ENCODE peak calls at places on chromosomes 6 and 20, in five cellular contexts. Q is upper lobe of right lung, N is A549, B is fibroblast of lung, R is neural crest cell. G is an unnamed sample.

GRCh38 chr6:133631421-133631820 is 257.5 kb upstream of the TCF21 start:
- DNase-seq in B (peak), Q (no peak), N (peak), R (no peak), G (no peak)

GRCh38 chr6:168937061-168937460 is 316.6 kb downstream of the THBS2 start:
- DNase-seq in N (no peak), B (no peak), Q (no peak), R (no peak), G (no peak)

GRCh38 chr20:57391439-57392129 is 388 bp downstream of the RBM38 start:
- DNase-seq in N (no peak), R (no peak), Q (peak), B (peak), G (peak)

GRCh38 chr6:25360611-25361010 is 81.4 kb downstream of the CARMIL1 start:
- DNase-seq in N (no peak), B (peak), Q (no peak), R (no peak), G (no peak)

GRCh38 chr6:82862543-82862942 is 203.1 kb downstream of the UBE3D start:
- DNase-seq in R (no peak), B (no peak), N (no peak), Q (no peak), G (no peak)

GRCh38 chr6:44001318-44001868 is 125.9 kb downstream of the MRPL14 start:
- DNase-seq in N (peak), B (peak), Q (peak), R (no peak), G (peak)

GRCh38 chr6:164359036-164359435 is 944.5 kb downstream of the QKI start:
- DNase-seq in N (no peak), B (no peak), R (no peak), Q (no peak), G (no peak)

GRCh38 chr20:48626226-48626937 is 201.4 kb downstream of the PREX1 start:
- DNase-seq in B (peak), R (no peak), Q (no peak), N (no peak), G (no peak)

GRCh38 chr6:16737389-16737788 is 23.9 kb downstream of the ATXN1 start:
- DNase-seq in Q (no peak), R (no peak), N (no peak), B (peak), G (no peak)

GRCh38 chr20:2130668-2131067 is 29.0 kb downstream of the STK35 start:
- DNase-seq in R (no peak), Q (no peak), B (no peak), N (no peak), G (no peak)

GRCh38 chr6:149076355-149076734 is 241.2 kb upstream of the TAB2 start:
- DNase-seq in B (no peak), R (no peak), N (no peak), Q (no peak), G (no peak)

GRCh38 chr6:143773503-143773902 is 69.6 kb upstream of the LTV1 start:
- DNase-seq in B (peak), R (no peak), Q (no peak), N (no peak), G (no peak)

GRCh38 chr6:87807423-87807978 is 105.5 kb upstream of the AKIRIN2 start:
- DNase-seq in R (no peak), N (no peak), B (no peak), Q (no peak), G (peak)

GRCh38 chr6:37824170-37824569 is 4.6 kb downstream of the ZFAND3 start:
- DNase-seq in R (no peak), Q (no peak), B (no peak), N (no peak), G (no peak)

GRCh38 chr20:57397693-57398108 is 6.5 kb downstream of the RBM38 start:
- DNase-seq in B (no peak), R (no peak), Q (peak), N (no peak), G (peak)

GRCh38 chr20:46021361-46022359 is 7.4 kb upstream of the SLC12A5 start:
- DNase-seq in N (peak), B (no peak), Q (peak), R (peak), G (peak)

GRCh38 chr20:43508106-43508505 is 609 bp downstream of the L3MBTL1 start:
- DNase-seq in B (no peak), R (no peak), Q (no peak), N (no peak), G (no peak)

GRCh38 chr6:41181566-41181965 is 18.6 kb upstream of the TREM2 start:
- DNase-seq in N (no peak), Q (no peak), B (no peak), R (no peak), G (no peak)

GRCh38 chr6:8057263-8057662 is 6.9 kb downstream of the BLOC1S5 start:
- DNase-seq in Q (no peak), B (peak), N (no peak), R (no peak), G (no peak)

GRCh38 chr6:153130515-153131036 is 506 bp downstream of the RGS17 start:
- DNase-seq in Q (peak), R (no peak), B (no peak), N (no peak), G (peak)

GRCh38 chr6:127103482-127103881 is 15.0 kb upstream of the RSPO3 start:
- DNase-seq in B (peak), R (no peak), Q (no peak), N (peak), G (no peak)

GRCh38 chr6:6696867-6697531 is 108.5 kb downstream of the LY86 start:
- DNase-seq in B (peak), N (peak), Q (peak), R (peak), G (peak)
- TF ChIP-seq CTCF in B (peak), N (peak), Q (peak), R (peak), G (peak)

GRCh38 chr6:33812669-33813068 is 8.9 kb upstream of the MLN start:
- DNase-seq in N (peak), B (peak), Q (peak), R (peak), G (peak)
- TF ChIP-seq CTCF in N (no peak), B (peak), Q (no peak), R (peak), G (no peak)

GRCh38 chr6:95431637-95432228 is 145.6 kb upstream of the MANEA start:
- DNase-seq in Q (no peak), N (peak), R (peak), B (peak), G (peak)
- TF ChIP-seq CTCF in Q (peak), N (peak), R (peak), B (peak), G (peak)

GRCh38 chr6:118403036-118403435 is 145.1 kb upstream of the PLN start:
- DNase-seq in N (no peak), B (no peak), R (no peak), Q (no peak), G (no peak)

GRCh38 chr6:118410001-118410400 is 138.1 kb upstream of the PLN start:
- DNase-seq in R (no peak), N (no peak), Q (no peak), B (no peak), G (no peak)

DNA sequence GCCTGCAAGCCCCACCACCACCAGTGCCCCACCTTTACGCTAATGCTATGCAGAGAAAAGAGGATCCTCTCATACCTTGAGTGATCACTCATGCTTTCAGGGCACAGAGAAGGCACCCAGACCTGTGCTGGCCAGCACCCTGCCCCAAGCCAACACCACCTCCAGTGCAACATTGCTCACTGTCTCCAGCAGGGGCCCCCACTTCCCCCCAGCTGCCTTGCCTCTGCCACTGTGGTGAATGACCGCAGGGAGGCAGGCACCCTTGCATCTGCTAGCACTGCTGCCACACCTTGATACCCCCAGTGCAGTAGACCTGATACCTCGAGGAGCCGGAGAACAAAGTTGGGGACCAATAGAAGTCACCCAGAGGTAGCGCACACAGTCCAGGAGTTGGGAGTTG is 139.2 kb upstream of the PLN start:
- DNase-seq in Q (no peak), R (no peak), B (no peak), N (no peak), G (no peak)
- TF ChIP-seq CTCF in Q (no peak), R (no peak), B (no peak), N (no peak), G (no peak)

GRCh38 chr6:122405417-122405816 is 6.0 kb downstream of the HSF2 start:
- DNase-seq in N (peak), R (no peak), Q (no peak), B (no peak), G (no peak)
- TF ChIP-seq CTCF in N (no peak), R (peak), Q (no peak), B (no peak), G (no peak)

GRCh38 chr6:1871936-1872335 is 262.2 kb downstream of the FOXC1 start:
- DNase-seq in Q (no peak), R (no peak), B (no peak), N (no peak), G (no peak)
- TF ChIP-seq CTCF in Q (no peak), R (no peak), B (no peak), N (no peak), G (no peak)